ENCODE peak calls at places on chromosomes 13 and 19, in five cellular contexts. T is tibial nerve, R is mesendoderm, V is thoracic aorta, Z is left lung. S is an unnamed sample. For H3K4me1, the result is how much of the 10 kb centered on the place peaks cover.

GRCh38 chr19:35362261-35363000 is 4.2 kb downstream of the FFAR3 start:
- DNase-seq in T (no peak), R (no peak), V (no peak), Z (no peak), S (no peak)

GRCh38 chr19:39032164-39032918 is at the start of gene FBXO27:
- DNase-seq in T (no peak), R (peak), V (no peak), Z (peak), S (peak)

GRCh38 chr19:40348961-40349507 is 539 bp downstream of the PLD3 start:
- DNase-seq in T (no peak), R (peak), V (no peak), Z (no peak), S (peak)

GRCh38 chr19:3868770-3869456 is at the start of gene ZFR2:
- DNase-seq in T (no peak), R (peak), V (no peak), Z (no peak), S (peak)

GRCh38 chr19:5182811-5183210 is 157.8 kb downstream of the PTPRS start:
- DNase-seq in T (no peak), R (no peak), V (no peak), Z (no peak), S (no peak)

GRCh38 chr13:22837980-22838615 is 342.7 kb upstream of the SGCG start:
- DNase-seq in T (no peak), R (no peak), V (no peak), Z (no peak), S (no peak)

GRCh38 chr13:31945202-31945978 is 86.2 kb upstream of the FRY start:
- DNase-seq in T (peak), R (peak), V (no peak), Z (peak), S (peak)

GRCh38 chr13:48626077-48626449 is 27.7 kb upstream of the CYSLTR2 start:
- DNase-seq in T (no peak), R (no peak), V (no peak), Z (no peak), S (no peak)

GRCh38 chr13:106810069-106810468 is 242.1 kb upstream of the ARGLU1 start:
- DNase-seq in T (no peak), R (no peak), V (no peak), Z (no peak), S (no peak)

GRCh38 chr13:63048648-63049047 is 1633.0 kb upstream of the PCDH20 start:
- DNase-seq in T (no peak), R (no peak), V (no peak), Z (no peak), S (no peak)

GRCh38 chr13:111904166-111904565 is 162.8 kb upstream of the SOX1 start:
- DNase-seq in T (no peak), R (no peak), V (no peak), Z (no peak), S (peak)

GRCh38 chr13:96426160-96426559 is 336.3 kb downstream of the HS6ST3 start:
- DNase-seq in T (no peak), R (no peak), V (no peak), Z (no peak), S (no peak)

GRCh38 chr19:28394705-28395104 is 818.2 kb downstream of the UQCRFS1 start:
- DNase-seq in T (no peak), R (no peak), V (no peak), Z (no peak), S (no peak)

GRCh38 chr13:112172641-112173171 is 105.8 kb downstream of the SOX1 start:
- DNase-seq in T (no peak), R (no peak), V (no peak), Z (no peak), S (peak)

GRCh38 chr19:11164879-11165406 is 9.4 kb upstream of the SPC24 start:
- DNase-seq in T (peak), R (no peak), V (no peak), Z (peak), S (no peak)

GRCh38 chr13:113650731-113651148 is 7.3 kb downstream of the ATP4B start:
- DNase-seq in T (peak), R (no peak), V (no peak), Z (no peak), S (no peak)

GRCh38 chr13:101144808-101145419 is 271.4 kb downstream of the NALCN start:
- DNase-seq in T (no peak), R (peak), V (no peak), Z (no peak), S (no peak)

GRCh38 chr13:108827637-108828036 is 198.2 kb downstream of the MYO16 start:
- DNase-seq in T (no peak), R (no peak), V (no peak), Z (no peak), S (no peak)

GRCh38 chr13:20160346-20161274 is at the start of gene GJA3:
- DNase-seq in T (no peak), R (peak), V (no peak), Z (no peak), S (peak)

GRCh38 chr19:47109541-47110375 is 3.8 kb downstream of the ZC3H4 start:
- DNase-seq in T (no peak), R (peak), V (no peak), Z (no peak), S (peak)

GRCh38 chr13:104011505-104012270 is 945.5 kb upstream of the SLC10A2 start:
- DNase-seq in T (no peak), R (peak), V (no peak), Z (no peak), S (peak)

GRCh38 chr19:10290876-10291553 is 1.3 kb downstream of the ICAM5 start:
- DNase-seq in T (no peak), R (peak), V (no peak), Z (peak), S (peak)

GRCh38 chr13:27968316-27969072 is 621 bp downstream of the CDX2 start:
- DNase-seq in T (no peak), R (peak), V (no peak), Z (no peak), S (peak)

GRCh38 chr19:56538761-56539263 is at the start of gene ZFP28:
- DNase-seq in T (peak), R (peak), V (peak), Z (peak), S (peak)

GRCh38 chr19:35828694-35829301 is 16.2 kb upstream of the PRODH2 start:
- DNase-seq in T (no peak), R (peak), V (no peak), Z (peak), S (peak)

GRCh38 chr13:46492946-46493345 is 60.0 kb upstream of the LRCH1 start:
- DNase-seq in T (no peak), R (peak), V (no peak), Z (no peak), S (no peak)

GRCh38 chr13:68064371-68064770 is 834.2 kb upstream of the PCDH9 start:
- DNase-seq in T (no peak), R (no peak), V (no peak), Z (no peak), S (no peak)

GRCh38 chr19:19071897-19072296 is 8.1 kb downstream of the SLC25A42 start:
- DNase-seq in T (no peak), R (no peak), V (no peak), Z (no peak), S (no peak)

GRCh38 chr19:19064811-19065745 is 1.3 kb downstream of the SLC25A42 start:
- DNase-seq in T (no peak), R (no peak), V (no peak), Z (no peak), S (peak)

GRCh38 chr19:19064098-19064722 is 416 bp downstream of the SLC25A42 start:
- DNase-seq in T (no peak), R (no peak), V (no peak), Z (no peak), S (no peak)

GRCh38 chr19:19067276-19068072 is 3.7 kb downstream of the SLC25A42 start:
- DNase-seq in T (no peak), R (no peak), V (no peak), Z (no peak), S (no peak)

DNA sequence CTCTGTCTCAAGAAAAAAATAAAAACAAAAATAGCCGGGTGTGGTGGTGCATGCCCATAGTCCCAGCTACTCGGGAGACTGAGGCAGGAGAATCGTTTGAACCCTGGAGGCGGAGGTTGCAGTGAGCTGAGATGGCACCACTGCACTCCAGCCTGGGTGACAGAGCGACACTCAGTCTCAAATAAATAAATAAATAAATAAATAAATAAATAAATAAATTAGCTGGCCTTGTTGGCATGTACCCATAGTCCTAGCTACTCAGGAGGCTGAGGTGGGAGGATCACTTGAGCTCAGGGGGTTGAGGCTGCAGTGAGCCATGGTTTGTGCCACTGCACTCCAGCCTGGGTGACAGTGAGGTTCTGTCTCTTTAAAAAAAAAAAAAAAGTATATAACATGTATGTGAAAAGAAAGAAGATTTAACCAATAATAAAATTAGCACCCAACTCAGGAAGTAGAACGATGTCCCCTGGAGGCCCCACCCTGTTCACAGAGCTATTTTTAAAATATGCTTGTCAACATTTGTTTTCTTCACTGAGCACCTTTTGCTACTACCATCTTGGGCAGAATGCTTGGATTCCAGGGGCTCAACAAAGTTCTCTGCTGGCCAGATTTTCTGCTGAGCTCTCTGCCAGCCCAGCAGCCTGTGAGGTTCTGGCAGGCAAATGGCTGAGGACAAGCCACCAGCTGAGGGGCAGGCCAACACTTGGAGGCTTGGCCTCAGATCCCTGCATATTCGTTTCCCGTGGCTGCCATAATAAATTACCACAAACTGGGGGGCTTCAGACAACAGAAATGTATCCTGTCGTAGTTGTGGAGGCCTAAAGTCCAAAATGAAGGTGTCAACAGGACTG is 5.1 kb downstream of the SLC25A42 start:
- DNase-seq in T (no peak), R (no peak), V (no peak), Z (no peak), S (no peak)
- H3K4me1 ChIP-seq in T (under half), R (under half), V (under half), Z (under half), S (under half)

GRCh38 chr19:44747739-44748425 is 626 bp upstream of the BCL3 start:
- DNase-seq in T (no peak), R (peak), V (no peak), Z (peak), S (peak)
- H3K4me1 ChIP-seq in T (half or more), R (under half), V (half or more), Z (under half), S (under half)

GRCh38 chr13:25819856-25820530 is 231.8 kb downstream of the SHISA2 start:
- DNase-seq in T (no peak), R (peak), V (no peak), Z (peak), S (no peak)
- H3K4me1 ChIP-seq in T (under half), R (under half), V (under half), Z (under half), S (under half)

GRCh38 chr13:98489446-98490194 is 87.3 kb downstream of the STK24 start:
- DNase-seq in T (no peak), R (no peak), V (no peak), Z (no peak), S (peak)
- H3K4me1 ChIP-seq in T (under half), R (under half), V (under half), Z (under half), S (under half)

GRCh38 chr19:34188388-34188787 is 16.1 kb downstream of the LSM14A start:
- DNase-seq in T (no peak), R (no peak), V (no peak), Z (no peak), S (no peak)

GRCh38 chr19:34186205-34186604 is 13.9 kb downstream of the LSM14A start:
- DNase-seq in T (no peak), R (no peak), V (no peak), Z (no peak), S (no peak)

GRCh38 chr19:34187011-34187410 is 14.7 kb downstream of the LSM14A start:
- DNase-seq in T (no peak), R (no peak), V (no peak), Z (no peak), S (no peak)

GRCh38 chr19:34182125-34182524 is 9.8 kb downstream of the LSM14A start:
- DNase-seq in T (no peak), R (no peak), V (no peak), Z (no peak), S (no peak)

DNA sequence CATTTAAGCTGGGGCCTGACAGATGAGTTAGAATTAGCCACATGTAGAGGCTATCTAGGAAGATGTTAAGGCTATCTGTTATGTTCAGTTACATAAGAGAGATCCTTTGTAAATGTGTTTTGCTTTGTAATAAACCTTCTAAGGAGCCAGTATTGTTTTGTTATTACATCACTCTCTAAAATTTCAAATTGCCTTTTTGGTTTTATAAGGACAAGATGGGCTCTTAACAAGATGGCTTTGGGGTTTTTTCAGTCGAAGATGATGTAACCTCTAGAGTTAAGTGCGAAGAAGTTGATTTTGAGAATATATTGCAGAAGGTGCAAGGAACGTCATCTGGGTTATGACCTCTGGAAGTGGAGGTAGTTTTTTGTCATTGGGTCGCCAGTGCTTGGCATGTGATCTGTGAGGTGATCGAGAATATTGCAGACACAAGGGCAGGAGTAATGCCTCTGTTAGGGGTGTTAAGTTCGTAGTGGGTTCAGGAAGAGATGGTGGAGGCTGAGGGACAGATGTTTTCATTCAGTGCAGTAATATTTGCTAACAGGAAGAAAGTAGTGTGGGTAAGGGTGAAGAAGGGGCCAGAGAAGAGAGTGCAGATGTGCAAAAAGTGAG is 12.7 kb downstream of the LSM14A start:
- DNase-seq in T (no peak), R (no peak), V (no peak), Z (no peak), S (no peak)
- H3K4me1 ChIP-seq in T (under half), R (under half), V (under half), Z (under half), S (under half)

GRCh38 chr19:17747205-17748098 is 3.8 kb upstream of the FCHO1 start:
- DNase-seq in T (peak), R (peak), V (peak), Z (peak), S (peak)

GRCh38 chr19:17748884-17749638 is 2.2 kb upstream of the FCHO1 start:
- DNase-seq in T (no peak), R (no peak), V (no peak), Z (no peak), S (no peak)

GRCh38 chr19:17751103-17751911 is at the start of gene FCHO1:
- DNase-seq in T (no peak), R (no peak), V (no peak), Z (peak), S (no peak)

GRCh38 chr19:17751912-17752273 is 616 bp downstream of the FCHO1 start:
- DNase-seq in T (no peak), R (no peak), V (no peak), Z (no peak), S (no peak)

DNA sequence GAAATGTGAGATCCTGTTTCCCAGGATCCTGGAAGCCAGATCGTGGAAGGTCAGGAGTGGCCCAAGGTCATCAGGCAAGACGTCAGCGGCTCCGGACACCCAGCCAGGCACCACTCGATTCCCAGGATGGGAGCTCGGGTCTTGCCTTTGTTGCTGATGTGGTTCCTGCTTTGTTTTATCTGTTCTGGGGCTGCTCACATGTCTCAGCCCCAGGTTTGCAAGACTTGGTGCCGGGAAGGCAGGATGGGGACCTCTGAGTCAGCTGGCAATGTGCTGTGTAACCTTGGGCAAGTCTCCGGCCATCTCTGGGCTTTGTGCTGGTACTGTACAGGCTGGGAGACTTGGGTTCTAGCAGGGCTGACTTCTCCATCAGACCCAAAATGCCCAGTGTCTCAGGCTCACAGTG is 1.4 kb upstream of the FCHO1 start:
- DNase-seq in T (no peak), R (no peak), V (no peak), Z (no peak), S (no peak)
- H3K4me1 ChIP-seq in T (under half), R (under half), V (under half), Z (under half), S (under half)

DNA sequence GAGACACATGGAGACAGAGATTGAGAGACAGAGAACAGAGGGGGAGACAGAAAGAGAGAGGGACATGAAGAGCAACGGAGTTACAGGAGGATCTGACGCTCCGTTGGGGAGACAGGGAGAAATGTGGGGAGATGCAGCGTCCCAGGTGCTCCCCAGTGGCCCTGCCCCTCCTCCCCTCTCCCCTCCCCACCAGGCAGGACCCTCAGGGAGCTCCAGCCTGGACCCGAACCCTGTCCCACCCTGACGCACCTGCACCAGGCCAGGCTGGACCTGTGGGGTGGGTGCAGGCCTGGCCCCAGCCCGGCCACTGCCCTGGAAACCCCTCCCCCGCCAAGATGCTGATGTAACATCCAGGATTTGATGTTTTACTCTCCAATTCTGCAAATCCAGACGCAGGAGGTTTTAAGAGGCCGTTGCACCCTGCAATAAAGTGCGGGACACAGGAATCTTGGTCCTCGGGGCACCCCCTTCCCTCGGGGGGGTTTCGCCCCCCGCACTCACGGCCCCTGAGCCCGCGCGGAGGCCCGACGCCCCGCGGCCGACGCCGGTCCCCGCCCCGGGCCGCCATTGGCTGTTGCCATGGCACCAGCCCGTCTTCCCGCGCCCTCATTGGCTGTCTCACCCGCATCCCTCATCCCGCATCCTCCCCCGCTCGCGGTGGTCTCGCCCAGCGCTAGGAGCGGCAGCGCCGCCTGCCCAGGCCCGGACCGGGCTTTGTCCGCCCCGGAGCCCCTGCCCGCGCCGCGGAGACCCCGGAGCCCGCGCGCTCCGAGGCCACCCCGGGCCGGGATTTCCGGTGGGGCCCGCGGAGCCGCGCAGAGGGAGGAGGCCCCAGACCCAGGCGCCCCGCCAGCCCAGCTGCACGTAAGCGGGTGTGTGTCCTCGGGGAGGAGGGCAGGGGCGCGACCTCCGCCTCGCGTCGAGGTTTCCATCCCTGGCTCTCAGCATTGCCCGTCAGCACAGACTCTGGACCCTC is at the start of gene APC2:
- DNase-seq in T (no peak), R (peak), V (no peak), Z (no peak), S (peak)
- H3K4me1 ChIP-seq in T (under half), R (under half), V (under half), Z (under half), S (under half)

GRCh38 chr13:41289463-41289881 is 21.6 kb upstream of the NAA16 start:
- DNase-seq in T (no peak), R (no peak), V (no peak), Z (no peak), S (no peak)

GRCh38 chr13:41286370-41286769 is 23.0 kb upstream of the MTRF1 start:
- DNase-seq in T (no peak), R (no peak), V (no peak), Z (no peak), S (no peak)

DNA sequence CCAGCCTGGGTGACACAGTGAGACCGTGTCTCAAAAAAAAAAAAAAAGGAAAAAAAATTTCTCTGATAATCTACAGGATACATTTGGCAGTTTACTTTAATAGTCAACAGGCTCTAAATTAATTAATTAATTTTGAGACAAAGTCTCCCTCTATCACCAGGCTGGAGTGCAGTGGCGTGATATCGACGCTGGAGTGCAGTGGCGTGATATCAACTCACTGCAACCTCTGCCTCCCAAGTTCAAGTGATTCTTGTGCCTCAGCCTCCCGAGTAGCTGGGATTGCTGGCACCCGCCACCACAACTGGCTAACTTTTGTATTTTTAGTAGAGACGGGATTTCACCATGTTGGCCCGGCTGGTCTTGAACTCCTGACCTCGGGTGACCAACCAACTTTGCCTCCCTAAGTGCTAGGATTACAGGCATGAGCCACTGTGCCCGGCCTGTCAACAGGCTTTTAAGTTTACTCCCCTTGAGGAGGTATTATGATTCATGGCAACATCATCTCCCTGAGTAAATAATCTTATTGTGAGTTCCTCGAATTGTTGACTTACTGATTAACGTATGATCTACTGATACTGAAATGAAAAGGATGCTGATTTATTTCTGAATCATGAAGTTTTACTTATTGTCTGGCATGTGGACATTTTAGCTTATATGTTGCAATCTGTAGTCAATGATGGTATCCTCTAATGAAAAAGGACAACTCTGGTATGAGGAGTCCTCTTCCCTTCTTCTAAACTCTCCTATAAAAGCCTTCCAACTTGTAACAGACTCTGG is 21.3 kb upstream of the MTRF1 start:
- DNase-seq in T (no peak), R (no peak), V (no peak), Z (no peak), S (no peak)
- H3K4me1 ChIP-seq in T (under half), R (under half), V (under half), Z (under half), S (under half)

S was measured in endodermal cell.